ENCODE peak calls at places on chromosome 19, in four cellular contexts. J is activated CD4-positive, alpha-beta T cell treated with anti-CD3 and anti-CD28 coated beads for 48 hours; K is IMR-90; D is NAMALWA. S is an unnamed sample.

GRCh38 chr19:10748924-10749434 is 31.1 kb downstream of the DNM2 start:
- DNase-seq in J (no peak), K (no peak), D (no peak), S (peak; percentile 58)

GRCh38 chr19:9958451-9958850 is 22.1 kb upstream of the OLFM2 start:
- DNase-seq in K (peak; percentile 91), J (no peak), D (no peak), S (no peak)

GRCh38 chr19:38277969-38278680 is 13.8 kb downstream of the SPINT2 start:
- DNase-seq in D (no peak), J (no peak), K (peak; percentile 35), S (peak; percentile 86)

GRCh38 chr19:11373885-11374448 is 499 bp upstream of the SWSAP1 start:
- DNase-seq in D (no peak), K (no peak), J (no peak), S (no peak)

GRCh38 chr19:45547211-45547770 is 37.3 kb downstream of the OPA3 start:
- DNase-seq in K (no peak), D (peak; percentile 33), J (no peak), S (no peak)

GRCh38 chr19:41298327-41298964 is 11.5 kb upstream of the CCDC97 start:
- DNase-seq in J (no peak), D (peak; percentile 57), K (peak; percentile 82), S (peak; percentile 91)

GRCh38 chr19:5308471-5309437 is 31.9 kb downstream of the PTPRS start:
- DNase-seq in D (peak; percentile 55), J (no peak), K (peak; percentile 90), S (no peak)

GRCh38 chr19:50315773-50316448 is 13.3 kb downstream of the KCNC3 start:
- DNase-seq in K (no peak), D (peak; percentile 62), J (peak; percentile 56), S (no peak)

GRCh38 chr19:13154911-13155471 is 4.8 kb downstream of the IER2 start:
- DNase-seq in D (peak; percentile 88), K (peak; percentile 65), J (peak; percentile 90), S (no peak)

GRCh38 chr19:13848811-13849241 is 28.1 kb upstream of the NANOS3 start:
- DNase-seq in J (no peak), K (no peak), D (no peak), S (no peak)

GRCh38 chr19:41422955-41423354 is 4.2 kb downstream of the B3GNT8 start:
- DNase-seq in D (no peak), K (no peak), J (no peak), S (no peak)

GRCh38 chr19:30167206-30167903 is 204.8 kb upstream of the ZNF536 start:
- DNase-seq in J (no peak), K (no peak), D (no peak), S (no peak)

GRCh38 chr19:41479757-41480191 is 36.8 kb downstream of the ERICH4 start:
- DNase-seq in K (no peak), D (no peak), J (no peak), S (peak; percentile 80)